ENCODE peak calls at places on chromosomes 6 and 20, in nine cellular contexts. P is brain microvascular endothelial cell, V is kidney, T is heart right ventricle, G is mesothelial cell of epicardium, I is KG1, Q is caudate nucleus, X is GM23248, R is fibroblast of mammary gland. O is an unnamed sample.

GRCh38 chr6:36746251-36746650 is 48.6 kb downstream of the RAB44 start:
- DNase-seq in P (no peak), V (no peak), T (no peak), G (no peak), I (no peak), Q (peak; percentile 60), X (no peak), R (no peak), O (no peak)

GRCh38 chr6:42300701-42301100 is 83.0 kb upstream of the MRPS10 start:
- DNase-seq in P (no peak), V (peak; percentile 23), T (no peak), G (no peak), I (no peak), Q (no peak), X (no peak), R (no peak), O (no peak)

GRCh38 chr6:44151348-44152108 is 7.1 kb upstream of the CAPN11 start:
- DNase-seq in P (peak; percentile 51), V (peak; percentile 89), T (peak; percentile 62), G (peak; percentile 91), I (peak; percentile 43), Q (peak; percentile 49), X (peak; percentile 88), R (peak; percentile 55), O (peak; percentile 58)

GRCh38 chr6:118875672-118876071 is 18.3 kb upstream of the ASF1A start:
- DNase-seq in P (no peak), V (no peak), T (no peak), G (no peak), I (no peak), Q (no peak), X (no peak), R (no peak), O (no peak)

GRCh38 chr6:89999995-90000825 is 105.9 kb downstream of the GJA10 start:
- DNase-seq in P (no peak), V (no peak), T (peak; percentile 11), G (no peak), I (no peak), Q (no peak), X (no peak), R (no peak), O (peak; percentile 27)

GRCh38 chr20:19706463-19706862 is 51.6 kb upstream of the RIN2 start:
- DNase-seq in P (no peak), V (no peak), T (no peak), G (no peak), I (no peak), Q (no peak), X (no peak), R (no peak), O (no peak)

GRCh38 chr6:151036869-151037680 is 171.6 kb downstream of the MTHFD1L start:
- DNase-seq in P (peak; percentile 82), V (no peak), T (no peak), G (no peak), I (no peak), Q (no peak), X (peak; percentile 44), R (peak; percentile 67), O (no peak)

GRCh38 chr6:46184114-46184513 is 13.3 kb upstream of the ENPP5 start:
- DNase-seq in P (peak; percentile 68), V (no peak), T (no peak), G (no peak), I (no peak), Q (no peak), X (peak; percentile 92), R (peak; percentile 94), O (peak; percentile 81)

GRCh38 chr20:38143238-38143645 is 21.8 kb downstream of the TGM2 start:
- DNase-seq in P (no peak), V (peak; percentile 87), T (no peak), G (no peak), I (no peak), Q (no peak), X (no peak), R (no peak), O (peak; percentile 51)

GRCh38 chr6:44049163-44049988 is 77.9 kb downstream of the MRPL14 start:
- DNase-seq in P (no peak), V (peak; percentile 32), T (no peak), G (no peak), I (no peak), Q (no peak), X (peak; percentile 84), R (peak; percentile 89), O (peak; percentile 70)

GRCh38 chr20:37498066-37498702 is 22.9 kb upstream of the NNAT start:
- DNase-seq in P (no peak), V (no peak), T (no peak), G (no peak), I (no peak), Q (no peak), X (no peak), R (no peak), O (peak; percentile 88)

GRCh38 chr6:14797875-14798593 is 447.8 kb upstream of the JARID2 start:
- DNase-seq in P (no peak), V (no peak), T (no peak), G (no peak), I (no peak), Q (no peak), X (peak; percentile 9), R (no peak), O (peak; percentile 66)

GRCh38 chr6:129393659-129394058 is 316.3 kb downstream of the ARHGAP18 start:
- DNase-seq in P (no peak), V (no peak), T (no peak), G (no peak), I (no peak), Q (no peak), X (no peak), R (no peak), O (no peak)

GRCh38 chr20:52649727-52650126 is 322.4 kb upstream of the TSHZ2 start:
- DNase-seq in P (no peak), V (no peak), T (no peak), G (no peak), I (no peak), Q (no peak), X (no peak), R (no peak), O (no peak)

GRCh38 chr6:43695078-43695966 is 7.7 kb upstream of the MRPS18A start:
- DNase-seq in P (no peak), V (no peak), T (peak; percentile 55), G (no peak), I (no peak), Q (no peak), X (no peak), R (no peak), O (no peak)

GRCh38 chr20:46051556-46052323 is 22.7 kb downstream of the SLC12A5 start:
- DNase-seq in P (no peak), V (no peak), T (no peak), G (no peak), I (no peak), Q (no peak), X (peak; percentile 14), R (no peak), O (no peak)

GRCh38 chr20:19806806-19807691 is 49.0 kb downstream of the RIN2 start:
- DNase-seq in P (no peak), V (no peak), T (no peak), G (no peak), I (no peak), Q (no peak), X (no peak), R (peak; percentile 51), O (peak; percentile 71)

O was measured in amniotic epithelial cell.